ENCODE peak calls at places on chromosomes 6 and 20, in six cellular contexts. G is RWPE2, V is cardiac muscle cell, H is epithelial cell of prostate, F is fibroblast of lung, P is Karpas-422. R is an unnamed sample.

GRCh38 chr6:101544286-101544685 is 150.8 kb downstream of the GRIK2 start:
- DNase-seq in H (peak), V (no peak), P (no peak), F (no peak), G (no peak), R (no peak)

GRCh38 chr6:23016701-23017100 is 447.3 kb downstream of the HDGFL1 start:
- DNase-seq in G (no peak), H (no peak), V (no peak), F (peak), P (no peak), R (no peak)

GRCh38 chr20:53522696-53523095 is 70.9 kb downstream of the ZNF217 start:
- DNase-seq in H (no peak), G (peak), P (no peak), F (no peak), V (no peak), R (no peak)

GRCh38 chr6:35876902-35877301 is 44.0 kb downstream of the SRPK1 start:
- DNase-seq in H (no peak), F (no peak), P (no peak), V (peak), G (no peak), R (no peak)

GRCh38 chr6:161067749-161068148 is 76.2 kb downstream of the MAP3K4 start:
- DNase-seq in G (no peak), F (no peak), V (no peak), H (no peak), P (no peak), R (no peak)

GRCh38 chr6:37222125-37222967 is 35.2 kb upstream of the TBC1D22B start:
- DNase-seq in P (peak), V (peak), F (peak), H (peak), G (peak), R (no peak)

GRCh38 chr20:57774951-57775350 is 65.1 kb upstream of the PMEPA1 start:
- DNase-seq in P (no peak), H (no peak), V (no peak), F (no peak), G (peak), R (no peak)

GRCh38 chr20:3686867-3687321 is 5.1 kb upstream of the ADAM33 start:
- DNase-seq in P (no peak), F (peak), V (peak), H (peak), G (no peak), R (peak)

GRCh38 chr6:127107916-127108315 is 10.6 kb upstream of the RSPO3 start:
- DNase-seq in G (no peak), H (no peak), V (no peak), P (no peak), F (no peak), R (no peak)

GRCh38 chr6:163998496-163998895 is 584.0 kb downstream of the QKI start:
- DNase-seq in H (no peak), P (no peak), V (no peak), G (no peak), F (no peak), R (no peak)

GRCh38 chr6:6811151-6812002 is 222.9 kb downstream of the LY86 start:
- DNase-seq in G (peak), P (no peak), F (peak), V (peak), H (peak), R (no peak)

GRCh38 chr20:42082611-42083010 is 464.4 kb upstream of the CHD6 start:
- DNase-seq in F (peak), H (no peak), P (no peak), G (no peak), V (peak), R (no peak)

GRCh38 chr6:152695317-152696043 is 2.2 kb upstream of the MYCT1 start:
- DNase-seq in H (no peak), V (peak), F (no peak), G (no peak), P (no peak), R (no peak)

GRCh38 chr20:20864346-20865096 is 152.1 kb upstream of the RALGAPA2 start:
- DNase-seq in P (peak), F (no peak), V (peak), G (no peak), H (no peak), R (no peak)

GRCh38 chr6:163461696-163462095 is 47.2 kb downstream of the QKI start:
- DNase-seq in H (no peak), V (no peak), P (no peak), G (no peak), F (no peak), R (no peak)

GRCh38 chr20:53291548-53291947 is 302.1 kb downstream of the ZNF217 start:
- DNase-seq in H (no peak), G (no peak), F (no peak), V (no peak), P (peak), R (no peak)

GRCh38 chr6:17831135-17831534 is 124.4 kb upstream of the NUP153 start:
- DNase-seq in P (no peak), V (peak), G (no peak), H (no peak), F (no peak), R (peak)

GRCh38 chr20:19453781-19454310 is 241.4 kb downstream of the SLC24A3 start:
- DNase-seq in V (no peak), H (no peak), P (no peak), G (no peak), F (no peak), R (no peak)

GRCh38 chr6:118894425-118895240 is 681 bp downstream of the ASF1A start:
- DNase-seq in F (peak), H (no peak), G (no peak), V (peak), P (peak), R (peak)

GRCh38 chr20:8360035-8360434 is 228.0 kb downstream of the PLCB1 start:
- DNase-seq in F (no peak), G (no peak), P (peak), H (no peak), V (no peak), R (no peak)

GRCh38 chr6:30844118-30844535 is 40.2 kb upstream of the DDR1 start:
- DNase-seq in P (no peak), H (no peak), F (no peak), V (peak), G (no peak), R (no peak)

GRCh38 chr20:58818585-58819285 is 32.0 kb downstream of the GNAS-AS1 start:
- DNase-seq in V (peak), P (no peak), F (no peak), H (peak), G (no peak), R (no peak)

GRCh38 chr6:64580346-64580745 is 944.7 kb downstream of the PHF3 start:
- DNase-seq in F (peak), P (no peak), V (peak), G (no peak), H (peak), R (no peak)

GRCh38 chr6:29752451-29753308 is 29.4 kb downstream of the HLA-F start:
- DNase-seq in V (peak), G (peak), F (peak), H (peak), P (peak), R (peak)

GRCh38 chr6:158536891-158537798 is 22.7 kb upstream of the TMEM181 start:
- DNase-seq in F (peak), V (peak), H (no peak), G (no peak), P (no peak), R (peak)

GRCh38 chr6:16832027-16832688 is 70.9 kb upstream of the ATXN1 start:
- DNase-seq in F (peak), H (no peak), P (no peak), V (no peak), G (no peak), R (no peak)

GRCh38 chr20:43365691-43366090 is 92.0 kb upstream of the SRSF6 start:
- DNase-seq in H (no peak), V (no peak), P (no peak), F (no peak), G (peak), R (no peak)
- H3K27ac ChIP-seq in H (no peak), V (no peak), P (no peak), F (no peak), G (no peak), R (no peak)

GRCh38 chr20:61756446-61756845 is 309.2 kb downstream of the TAF4 start:
- DNase-seq in P (no peak), H (no peak), G (peak), V (no peak), F (no peak), R (no peak)
- H3K27ac ChIP-seq in P (no peak), H (no peak), G (no peak), V (no peak), F (no peak), R (no peak)

GRCh38 chr6:42195415-42195814 is 659 bp upstream of the GUCA1B start:
- DNase-seq in P (no peak), G (no peak), V (no peak), H (no peak), F (no peak), R (no peak)

GRCh38 chr6:42200035-42200434 is 5.3 kb upstream of the GUCA1B start:
- DNase-seq in H (no peak), V (peak), G (no peak), P (no peak), F (peak), R (no peak)

GRCh38 chr6:42199106-42199981 is 4.6 kb upstream of the GUCA1B start:
- DNase-seq in G (no peak), H (no peak), V (peak), P (peak), F (peak), R (no peak)

GRCh38 chr6:42201382-42201781 is 6.6 kb upstream of the GUCA1B start:
- DNase-seq in F (peak), P (no peak), G (no peak), V (peak), H (no peak), R (no peak)

GRCh38 chr6:42197574-42198362 is 3.0 kb upstream of the GUCA1B start:
- DNase-seq in F (peak), P (no peak), H (no peak), G (no peak), V (peak), R (no peak)
- H3K27ac ChIP-seq in F (peak), P (no peak), H (peak), G (peak), V (no peak), R (no peak)

DNA sequence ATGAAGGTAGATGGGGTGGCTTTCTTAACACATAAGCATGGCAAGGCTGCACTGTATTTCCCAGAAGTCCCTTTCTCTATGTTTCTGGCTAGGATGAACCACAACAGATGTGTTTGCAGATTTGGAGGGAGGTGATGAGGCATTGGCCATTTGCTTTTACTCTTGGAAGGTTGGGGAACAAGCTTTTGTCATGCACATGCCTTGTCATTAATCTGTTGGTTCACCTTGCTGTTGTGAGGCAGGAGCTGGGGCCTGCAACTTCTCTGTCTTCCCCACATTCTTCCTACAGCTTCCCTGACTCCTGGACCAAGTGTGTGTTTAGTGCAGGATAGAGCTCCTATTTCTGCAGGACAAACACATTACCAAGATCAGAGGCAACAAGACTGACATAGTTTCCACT is 326.2 kb upstream of the SPTLC3 start:
- DNase-seq in H (no peak), V (no peak), P (no peak), F (no peak), G (no peak), R (no peak)
- H3K27ac ChIP-seq in H (no peak), V (no peak), P (no peak), F (no peak), G (no peak), R (no peak)

DNA sequence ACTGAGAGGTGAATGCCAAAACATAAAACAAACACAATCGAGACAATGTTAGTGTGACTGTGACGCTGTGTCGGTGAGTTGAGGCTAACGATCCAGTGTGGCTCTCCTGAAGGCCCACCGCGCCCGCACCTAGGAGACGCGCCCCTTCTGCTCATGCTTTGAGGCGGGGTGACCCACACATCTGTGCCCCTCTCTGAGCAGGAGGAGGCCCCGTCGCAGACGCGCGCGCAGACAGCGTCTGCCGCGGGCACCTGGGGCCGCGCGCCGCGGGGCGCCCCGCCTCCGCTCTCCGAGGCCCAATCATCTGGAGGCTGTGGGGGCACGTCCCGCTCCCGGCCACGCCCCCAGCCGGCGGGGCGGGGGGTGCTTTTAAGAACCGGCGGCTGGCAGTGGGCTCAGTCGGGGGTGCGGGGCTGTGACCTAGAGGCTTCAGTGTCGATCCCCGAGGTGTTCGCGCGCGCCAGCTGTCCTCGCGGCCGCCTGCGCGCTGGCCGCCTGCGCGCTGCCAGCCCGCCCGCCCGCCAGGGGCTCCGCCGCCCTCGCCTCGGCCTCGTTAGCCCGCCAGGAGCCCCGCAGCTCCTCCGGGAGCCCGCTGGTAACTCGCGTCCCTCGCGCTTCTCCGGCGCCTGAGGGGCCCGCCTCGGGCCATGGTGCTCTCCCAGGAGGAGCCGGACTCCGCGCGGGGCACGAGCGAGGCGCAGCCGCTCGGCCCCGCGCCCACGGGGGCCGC is at the start of gene SLC16A10:
- DNase-seq in V (peak), G (no peak), F (no peak), P (peak), H (no peak), R (no peak)
- H3K27ac ChIP-seq in V (no peak), G (no peak), F (no peak), P (no peak), H (no peak), R (no peak)

DNA sequence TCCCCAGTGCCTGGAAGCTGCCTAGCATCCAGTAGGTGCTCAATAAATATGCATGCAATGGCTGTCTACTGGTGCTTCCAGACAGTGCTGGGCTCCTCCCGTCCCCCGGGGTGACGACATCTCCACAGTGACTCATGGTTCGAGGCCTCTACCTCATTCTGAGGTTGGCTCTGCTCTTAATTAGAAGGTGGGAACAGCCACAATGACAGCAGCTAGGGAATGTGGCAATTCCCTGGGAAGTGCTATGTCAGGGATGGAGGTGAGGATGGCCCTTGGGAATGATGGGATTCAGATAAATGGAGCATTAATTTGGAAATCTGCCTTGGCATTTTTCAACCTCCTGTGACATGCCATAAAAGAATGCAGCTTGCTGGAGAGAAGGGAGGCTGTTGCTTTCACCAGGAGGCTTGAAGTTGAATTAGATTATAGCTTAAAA is 43.5 kb upstream of the NFATC2 start:
- DNase-seq in F (peak), H (no peak), V (peak), P (no peak), G (no peak), R (no peak)
- H3K27ac ChIP-seq in F (no peak), H (no peak), V (peak), P (no peak), G (no peak), R (no peak)

R was measured in substantia nigra.